ENCODE peak calls at places on chromosomes 13 and 19, in ten cellular contexts. S is GM06990; Y is fibroblast of lung; J is PC-3; T is fibroblast of villous mesenchyme; H is transverse colon; G is IMR-90; X is cardiac fibroblast; M is cardiac muscle cell; Q is CD8-positive, alpha-beta T cell. L is an unnamed sample.

GRCh38 chr13:27955192-27955591 is 13.9 kb downstream of the CDX2 start:
- DNase-seq in S (no peak), Y (no peak), J (no peak), T (no peak), H (no peak), G (no peak), X (no peak), M (no peak), Q (no peak), L (no peak)

GRCh38 chr19:46993622-46994021 is 26.0 kb upstream of the NPAS1 start:
- DNase-seq in S (no peak), Y (no peak), J (no peak), T (no peak), H (no peak), G (no peak), X (no peak), M (no peak), Q (no peak), L (no peak)

GRCh38 chr13:35838356-35838755 is 292.8 kb downstream of the DCLK1 start:
- DNase-seq in S (no peak), Y (peak; percentile 96), J (peak; percentile 23), T (peak; percentile 42), H (no peak), G (peak; percentile 85), X (peak; percentile 68), M (no peak), Q (no peak), L (no peak)

GRCh38 chr19:12866416-12867119 is 14.7 kb downstream of the DNASE2 start:
- DNase-seq in S (no peak), Y (no peak), J (no peak), T (no peak), H (no peak), G (no peak), X (no peak), M (no peak), Q (no peak), L (no peak)

GRCh38 chr13:29573190-29573589 is 22.3 kb downstream of the SLC7A1 start:
- DNase-seq in S (no peak), Y (peak; percentile 49), J (no peak), T (peak; percentile 52), H (peak; percentile 78), G (peak; percentile 39), X (peak; percentile 42), M (no peak), Q (no peak), L (peak; percentile 15)

GRCh38 chr19:10332158-10332964 is 968 bp downstream of the RAVER1 start:
- DNase-seq in S (no peak), Y (no peak), J (no peak), T (no peak), H (peak; percentile 71), G (no peak), X (no peak), M (no peak), Q (no peak), L (no peak)

GRCh38 chr19:28633223-28634030 is 579.5 kb downstream of the UQCRFS1 start:
- DNase-seq in S (peak; percentile 12), Y (peak; percentile 49), J (peak; percentile 3), T (no peak), H (peak; percentile 57), G (peak; percentile 1), X (peak; percentile 52), M (peak; percentile 44), Q (peak; percentile 45), L (peak; percentile 64)

GRCh38 chr13:45473627-45474026 is 8.9 kb downstream of the COG3 start:
- DNase-seq in S (no peak), Y (no peak), J (no peak), T (no peak), H (no peak), G (no peak), X (no peak), M (peak; percentile 6), Q (peak; percentile 14), L (peak; percentile 36)

GRCh38 chr13:48162182-48162581 is 67.3 kb upstream of the MED4 start:
- DNase-seq in S (no peak), Y (no peak), J (no peak), T (no peak), H (no peak), G (no peak), X (no peak), M (no peak), Q (no peak), L (no peak)

GRCh38 chr19:12938536-12939291 is at the start of gene CALR:
- DNase-seq in S (no peak), Y (peak; percentile 24), J (peak; percentile 22), T (peak; percentile 48), H (peak; percentile 45), G (no peak), X (peak; percentile 33), M (no peak), Q (peak; percentile 34), L (peak; percentile 54)

GRCh38 chr19:19319725-19320361 is 466 bp downstream of the SUGP1 start:
- DNase-seq in S (no peak), Y (no peak), J (no peak), T (no peak), H (peak; percentile 10), G (no peak), X (no peak), M (no peak), Q (no peak), L (no peak)

GRCh38 chr19:14606627-14607026 is 23.7 kb downstream of the CLEC17A start:
- DNase-seq in S (no peak), Y (no peak), J (no peak), T (no peak), H (no peak), G (no peak), X (no peak), M (no peak), Q (no peak), L (no peak)

GRCh38 chr13:37960427-37960826 is 90.9 kb upstream of the TRPC4 start:
- DNase-seq in S (no peak), Y (no peak), J (peak; percentile 40), T (no peak), H (no peak), G (peak; percentile 1), X (peak; percentile 6), M (no peak), Q (no peak), L (no peak)

GRCh38 chr13:23852351-23852750 is 36.8 kb downstream of the MIPEP start:
- DNase-seq in S (no peak), Y (no peak), J (no peak), T (no peak), H (no peak), G (no peak), X (no peak), M (no peak), Q (no peak), L (peak; percentile 28)

GRCh38 chr19:418761-419632 is 10.1 kb upstream of the C2CD4C start:
- DNase-seq in S (no peak), Y (no peak), J (no peak), T (no peak), H (no peak), G (no peak), X (no peak), M (no peak), Q (no peak), L (no peak)

GRCh38 chr19:12766051-12766521 is 9.3 kb downstream of the HOOK2 start:
- DNase-seq in S (peak; percentile 80), Y (no peak), J (peak; percentile 79), T (peak; percentile 84), H (peak; percentile 93), G (peak; percentile 73), X (peak; percentile 75), M (peak; percentile 88), Q (peak; percentile 90), L (peak; percentile 84)

GRCh38 chr19:56211718-56212117 is 9.6 kb downstream of the ZSCAN5C start:
- DNase-seq in S (no peak), Y (no peak), J (no peak), T (no peak), H (no peak), G (no peak), X (no peak), M (no peak), Q (no peak), L (no peak)
- TF ChIP-seq CTCF in S (no peak), Y (no peak), J (no peak), T (no peak), H (no peak), G (no peak), X (no peak), M (no peak), Q (no peak), L (no peak)

DNA sequence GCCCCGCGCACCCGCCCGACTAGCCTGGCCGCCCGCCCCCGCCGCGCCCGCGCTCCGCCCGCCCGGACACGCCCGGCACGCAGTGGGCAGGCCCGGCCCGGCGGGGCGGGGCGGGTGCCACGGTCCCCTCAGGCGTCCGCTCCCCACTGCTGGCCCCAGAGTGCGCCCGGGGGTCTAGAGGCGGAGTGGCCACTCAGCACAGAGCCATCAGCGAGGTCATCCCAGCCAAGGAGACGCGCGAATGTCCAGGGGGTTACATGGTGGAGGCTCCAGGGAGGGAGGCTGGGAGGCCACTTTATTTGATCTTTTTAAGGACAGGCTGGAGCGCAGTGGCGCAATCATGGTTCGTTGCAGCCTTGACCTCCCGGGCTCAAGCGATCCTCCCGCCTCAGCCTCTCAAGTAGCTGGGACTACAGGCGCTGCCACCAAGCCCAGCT is 236 bp upstream of the TINCR start:
- DNase-seq in S (no peak), Y (no peak), J (no peak), T (no peak), H (peak; percentile 49), G (no peak), X (no peak), M (no peak), Q (no peak), L (no peak)
- H3K4me3 ChIP-seq in S (no peak overlapping the region), Y (no peak overlapping the region), J (no peak overlapping the region), T (no peak overlapping the region), H (peak overlapping the region; percentile 41), G (no peak overlapping the region), X (no peak overlapping the region), M (peak overlapping the region; percentile 21), Q (no peak overlapping the region), L (no peak overlapping the region)

DNA sequence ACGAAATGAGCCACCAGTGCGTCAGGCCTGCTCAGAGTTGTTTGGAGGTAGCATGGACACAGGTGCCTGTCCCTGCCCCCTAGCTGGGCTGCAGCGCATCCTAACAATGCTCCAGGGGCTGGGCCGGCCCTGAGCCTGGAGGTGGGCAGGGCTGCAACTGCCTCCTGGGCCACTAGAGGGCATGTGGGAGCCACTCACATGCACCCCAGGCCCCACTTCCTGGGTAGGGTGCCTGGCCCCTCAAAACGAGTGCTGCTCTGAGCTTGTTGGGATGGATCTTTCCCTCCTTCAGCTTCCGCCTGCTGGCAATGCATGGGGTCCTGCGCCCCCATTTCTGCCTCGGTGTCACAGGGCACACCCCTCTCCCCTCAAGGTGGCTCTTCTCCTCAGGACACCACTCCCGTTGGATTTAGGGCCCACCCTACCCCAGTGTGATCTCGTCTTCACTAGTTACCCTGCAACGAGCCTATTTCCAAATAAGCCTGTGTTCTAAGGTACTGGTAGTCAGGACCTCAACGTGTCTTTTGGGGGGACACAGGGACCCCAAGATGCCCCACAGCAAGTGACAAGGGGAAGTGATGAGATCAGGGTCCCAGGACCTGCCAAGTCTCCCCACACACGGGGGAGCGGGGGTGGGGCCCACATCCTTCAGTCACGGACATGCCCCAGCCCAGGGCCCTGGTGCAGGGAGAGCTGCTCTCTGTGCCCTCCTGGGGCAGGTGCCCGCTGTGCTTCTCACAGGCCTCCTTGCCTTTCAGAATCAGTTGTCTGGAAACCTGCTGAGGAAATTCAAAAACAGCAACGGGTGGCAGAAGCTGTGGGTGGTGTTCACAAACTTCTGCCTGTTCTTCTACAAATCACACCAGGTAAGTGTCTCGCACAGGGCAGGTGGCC is 131.3 kb downstream of the STK24 start:
- DNase-seq in S (peak; percentile 74), Y (peak; percentile 33), J (peak; percentile 72), T (peak; percentile 58), H (peak; percentile 80), G (peak; percentile 41), X (peak; percentile 59), M (peak; percentile 68), Q (peak; percentile 83), L (peak; percentile 78)
- TF ChIP-seq CTCF in S (peak; percentile 97), Y (peak; percentile 87), J (peak; percentile 80), T (peak; percentile 95), H (peak; percentile 97), G (peak; percentile 84), X (peak; percentile 97), M (peak; percentile 96), Q (peak; percentile 92), L (peak; percentile 99)

GRCh38 chr13:49494645-49495044 is 1.1 kb upstream of the PHF11 start:
- DNase-seq in S (no peak), Y (no peak), J (peak; percentile 8), T (no peak), H (no peak), G (no peak), X (no peak), M (no peak), Q (no peak), L (no peak)
- H3K4me3 ChIP-seq in S (peak overlapping the region; percentile 87), Y (peak overlapping the region; percentile 25), J (peak overlapping the region; percentile 72), T (peak overlapping the region; percentile 68), H (peak overlapping the region; percentile 54), G (no peak overlapping the region), X (peak overlapping the region; percentile 51), M (no peak overlapping the region), Q (no peak overlapping the region), L (peak overlapping the region; percentile 60)